ENCODE peak calls at places on chromosomes 13 and 19, in eight cellular contexts. Q, Z, J, G, F, U, B and D are unnamed samples.

GRCh38 chr13:60788156-60788829 is 391.3 kb downstream of the TDRD3 start:
- DNase-seq in Z (peak), B (no peak), F (no peak), Q (no peak), U (peak), G (no peak), J (peak), D (no peak)

GRCh38 chr13:112202266-112202665 is 135.3 kb downstream of the SOX1 start:
- DNase-seq in Z (no peak), Q (no peak), J (no peak), G (no peak), U (no peak), F (no peak), B (no peak), D (no peak)

GRCh38 chr19:37931941-37932655 is 25.1 kb downstream of the SIPA1L3 start:
- DNase-seq in U (peak), F (peak), Z (peak), B (no peak), J (peak), Q (peak), G (no peak), D (no peak)

GRCh38 chr13:76975863-76976262 is 16.0 kb upstream of the CLN5 start:
- DNase-seq in G (no peak), J (no peak), Q (no peak), B (no peak), U (no peak), Z (no peak), F (no peak), D (no peak)

GRCh38 chr19:5567360-5567970 is at the start of gene TINCR:
- DNase-seq in J (no peak), F (no peak), G (no peak), U (no peak), B (no peak), Z (no peak), Q (no peak), D (no peak)

GRCh38 chr13:76414320-76414719 is 471.9 kb downstream of the KCTD12 start:
- DNase-seq in Q (no peak), B (no peak), F (no peak), J (no peak), Z (no peak), G (no peak), U (no peak), D (no peak)

GRCh38 chr13:62702502-62702901 is 1286.9 kb upstream of the PCDH20 start:
- DNase-seq in F (no peak), J (no peak), U (no peak), Q (no peak), Z (no peak), B (no peak), G (no peak), D (no peak)

GRCh38 chr19:14972676-14973075 is 7.0 kb downstream of the SLC1A6 start:
- DNase-seq in Z (no peak), J (no peak), G (no peak), B (no peak), U (no peak), F (no peak), Q (no peak), D (no peak)

GRCh38 chr13:40590112-40590862 is 76.2 kb downstream of the FOXO1 start:
- DNase-seq in Q (no peak), U (no peak), Z (no peak), F (no peak), G (no peak), B (no peak), J (no peak), D (no peak)

GRCh38 chr19:29404951-29405727 is 120.7 kb upstream of the VSTM2B start:
- DNase-seq in Z (no peak), J (no peak), F (peak), Q (no peak), B (no peak), G (no peak), U (peak), D (no peak)

GRCh38 chr13:109759609-109760008 is 26.8 kb downstream of the IRS2 start:
- DNase-seq in J (no peak), Z (no peak), G (no peak), U (no peak), F (no peak), Q (no peak), B (no peak), D (no peak)

GRCh38 chr13:93690139-93690538 is 463.5 kb downstream of the GPC6 start:
- DNase-seq in B (peak), U (no peak), Z (no peak), G (no peak), F (no peak), J (no peak), Q (peak), D (no peak)

GRCh38 chr13:97338571-97338970 is 95.4 kb upstream of the RAP2A start:
- DNase-seq in G (no peak), U (no peak), Q (no peak), Z (no peak), J (no peak), B (no peak), F (no peak), D (no peak)

GRCh38 chr13:30572859-30573275 is 44.9 kb upstream of the USPL1 start:
- DNase-seq in J (no peak), Z (peak), G (peak), F (no peak), Q (peak), U (no peak), B (peak), D (peak)

GRCh38 chr13:28327761-28328607 is 166.9 kb downstream of the FLT1 start:
- DNase-seq in U (no peak), F (no peak), J (no peak), G (no peak), Q (no peak), Z (no peak), B (no peak), D (no peak)

GRCh38 chr13:101301053-101301452 is 115.3 kb downstream of the NALCN start:
- DNase-seq in G (no peak), Q (no peak), U (no peak), Z (no peak), J (no peak), B (no peak), F (no peak), D (no peak)

GRCh38 chr19:30163663-30164062 is 208.5 kb upstream of the ZNF536 start:
- DNase-seq in F (no peak), U (no peak), B (no peak), Z (peak), Q (no peak), G (no peak), J (no peak), D (no peak)

GRCh38 chr19:55703790-55704215 is 28.8 kb downstream of the EPN1 start:
- DNase-seq in Z (no peak), B (no peak), F (peak), G (peak), J (no peak), Q (no peak), U (no peak), D (peak)

DNA sequence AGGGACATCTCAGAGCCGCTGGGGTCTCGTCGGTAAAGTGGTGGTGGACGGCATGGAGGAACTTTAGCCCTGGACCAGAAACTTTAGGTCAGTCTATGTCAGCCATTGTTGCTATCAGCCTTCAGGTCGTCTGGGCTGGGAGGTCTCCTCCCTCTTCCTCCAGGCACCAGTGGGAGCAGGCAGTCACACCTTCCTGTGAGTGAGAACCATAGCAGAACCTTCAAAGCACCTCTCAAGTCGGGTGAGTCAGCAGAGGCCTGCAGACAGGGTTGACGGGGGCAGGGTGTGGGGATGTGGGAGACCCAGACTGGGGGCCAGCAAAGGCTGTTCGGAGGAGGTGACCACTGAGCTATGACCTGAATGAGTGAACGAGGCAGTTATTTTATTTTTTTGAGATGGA is 15.4 kb upstream of the SBNO2 start:
- DNase-seq in Q (no peak), Z (no peak), B (no peak), U (no peak), G (no peak), J (no peak), F (no peak), D (no peak)
- H3K27ac ChIP-seq in Q (no peak), Z (no peak), B (no peak), U (no peak), G (peak), J (no peak), F (no peak), D (no peak)

GRCh38 chr13:26983533-26984315 is 187.9 kb downstream of the USP12 start:
- DNase-seq in U (no peak), Q (no peak), Z (no peak), B (no peak), J (no peak), G (no peak), F (no peak), D (no peak)
- H3K27ac ChIP-seq in U (peak), Q (peak), Z (peak), B (no peak), J (peak), G (peak), F (peak), D (no peak)

DNA sequence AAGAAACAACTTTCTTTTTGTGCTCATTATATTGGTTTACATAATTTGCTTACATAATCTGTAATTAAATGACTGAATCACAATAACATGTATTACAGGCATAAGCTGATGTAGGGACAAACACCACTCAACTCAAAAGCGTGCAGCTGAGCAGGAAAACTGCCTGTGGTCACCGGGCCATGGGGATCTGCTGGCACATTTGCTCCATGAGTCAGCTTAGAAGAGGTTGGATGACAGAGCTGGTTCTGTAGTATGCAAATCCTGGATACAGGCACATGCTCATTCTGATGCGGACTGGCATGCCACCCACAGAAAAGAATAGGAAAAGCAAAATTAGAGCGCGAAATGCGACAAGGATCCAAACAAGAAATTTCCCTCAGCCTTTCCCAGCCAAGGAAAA is 128.6 kb downstream of the USP12 start:
- DNase-seq in G (no peak), F (no peak), Z (peak), B (no peak), U (peak), J (peak), Q (peak), D (no peak)
- H3K27ac ChIP-seq in G (no peak), F (no peak), Z (no peak), B (no peak), U (no peak), J (no peak), Q (peak), D (no peak)

DNA sequence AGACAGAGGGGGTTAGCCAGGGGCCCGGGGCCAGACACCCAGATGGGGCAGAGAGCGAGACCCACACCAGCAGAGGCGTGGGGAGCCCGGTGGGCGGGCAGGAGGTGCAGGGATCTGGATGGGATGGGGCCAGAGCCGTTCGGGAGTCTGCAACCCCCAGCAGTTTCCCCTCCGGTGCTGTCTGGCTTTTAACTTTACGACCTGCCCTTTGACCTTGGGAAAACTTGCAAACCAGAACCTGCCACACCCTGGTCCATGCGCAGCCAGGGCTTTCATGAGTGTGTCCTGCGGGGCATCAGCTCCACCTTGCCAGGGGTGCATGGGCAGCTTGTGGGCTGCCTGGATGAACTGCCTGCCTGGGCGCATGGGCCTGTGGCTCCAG is 9.8 kb downstream of the JOSD2 start:
- DNase-seq in B (no peak), G (no peak), F (peak), Z (no peak), U (no peak), Q (no peak), J (no peak), D (no peak)
- H3K27ac ChIP-seq in B (no peak), G (no peak), F (no peak), Z (peak), U (no peak), Q (no peak), J (no peak), D (no peak)

DNA sequence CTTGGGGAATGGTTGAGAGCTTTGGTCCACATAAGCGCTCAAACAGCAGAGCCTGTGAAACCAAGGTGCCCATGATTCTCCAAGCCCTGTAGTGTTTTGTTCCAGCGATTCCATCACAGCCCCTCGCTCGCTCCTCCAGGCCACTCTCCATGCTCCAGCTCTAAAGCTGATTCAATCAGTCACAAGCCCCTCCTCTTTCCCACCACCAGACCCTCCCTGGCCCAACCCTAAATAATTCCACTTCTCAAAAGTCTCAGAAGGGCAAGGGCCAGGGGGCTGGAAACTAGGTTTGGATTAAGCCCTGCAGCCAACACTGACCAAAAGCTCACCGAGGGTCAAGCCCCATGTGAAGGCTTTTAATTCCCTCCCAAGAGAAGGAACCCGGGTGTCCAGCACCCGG is 1.5 kb downstream of the ZNF296 start:
- DNase-seq in U (no peak), B (no peak), F (no peak), Q (no peak), G (no peak), Z (no peak), J (no peak), D (no peak)
- H3K27ac ChIP-seq in U (no peak), B (no peak), F (peak), Q (no peak), G (peak), Z (peak), J (no peak), D (peak)